ENCODE peak calls at places on chromosomes 1 and 21, in ten cellular contexts. One of them, this sample, is unnamed.

GRCh38 chr1:156973464-156973863 is 53.0 kb downstream of the LRRC71 start:
- DNase-seq in nephron progenitor cell: no peak
- DNase-seq in NCI-H774: no peak
- DNase-seq in H9: no peak
- DNase-seq in activated CD4-positive, alpha-beta T cell treated with anti-CD3 and anti-CD28 coated beads, Interleukin-2, amount 50 U/mL, for 48 hours: no peak
- DNase-seq in effector CD8-positive, alpha-beta T cell: no peak
- DNase-seq in NCI-H2171 treated with DMSO at 0.1 percent for 48 hours: no peak
- DNase-seq in osteoblast: no peak
- DNase-seq in stimulated activated CD8-positive, alpha-beta memory T cell treated with anti-CD3 and anti-CD28 coated beads, Interleukin-12 subunit alpha, Interleukin-12 subunit beta, amount 100 ng/mL, for 1 hour: no peak
- DNase-seq in endothelial cell: no peak
- DNase-seq in this sample: no peak

GRCh38 chr1:209302777-209303642 is 280.5 kb upstream of the CAMK1G start:
- DNase-seq in nephron progenitor cell: no peak
- DNase-seq in NCI-H774: no peak
- DNase-seq in H9: no peak
- DNase-seq in activated CD4-positive, alpha-beta T cell treated with anti-CD3 and anti-CD28 coated beads, Interleukin-2, amount 50 U/mL, for 48 hours: no peak
- DNase-seq in effector CD8-positive, alpha-beta T cell: no peak
- DNase-seq in NCI-H2171 treated with DMSO at 0.1 percent for 48 hours: peak
- DNase-seq in osteoblast: no peak
- DNase-seq in stimulated activated CD8-positive, alpha-beta memory T cell treated with anti-CD3 and anti-CD28 coated beads, Interleukin-12 subunit alpha, Interleukin-12 subunit beta, amount 100 ng/mL, for 1 hour: no peak
- DNase-seq in endothelial cell: no peak
- DNase-seq in this sample: no peak

GRCh38 chr21:42057861-42058437 is 13.2 kb upstream of the UMODL1 start:
- DNase-seq in nephron progenitor cell: no peak
- DNase-seq in NCI-H774: no peak
- DNase-seq in H9: no peak
- DNase-seq in activated CD4-positive, alpha-beta T cell treated with anti-CD3 and anti-CD28 coated beads, Interleukin-2, amount 50 U/mL, for 48 hours: no peak
- DNase-seq in effector CD8-positive, alpha-beta T cell: no peak
- DNase-seq in NCI-H2171 treated with DMSO at 0.1 percent for 48 hours: no peak
- DNase-seq in osteoblast: no peak
- DNase-seq in stimulated activated CD8-positive, alpha-beta memory T cell treated with anti-CD3 and anti-CD28 coated beads, Interleukin-12 subunit alpha, Interleukin-12 subunit beta, amount 100 ng/mL, for 1 hour: no peak
- DNase-seq in endothelial cell: no peak
- DNase-seq in this sample: no peak

GRCh38 chr1:70778056-70778762 is 269.4 kb downstream of the PTGER3 start:
- DNase-seq in nephron progenitor cell: no peak
- DNase-seq in NCI-H774: no peak
- DNase-seq in H9: no peak
- DNase-seq in activated CD4-positive, alpha-beta T cell treated with anti-CD3 and anti-CD28 coated beads, Interleukin-2, amount 50 U/mL, for 48 hours: no peak
- DNase-seq in effector CD8-positive, alpha-beta T cell: no peak
- DNase-seq in NCI-H2171 treated with DMSO at 0.1 percent for 48 hours: no peak
- DNase-seq in osteoblast: no peak
- DNase-seq in stimulated activated CD8-positive, alpha-beta memory T cell treated with anti-CD3 and anti-CD28 coated beads, Interleukin-12 subunit alpha, Interleukin-12 subunit beta, amount 100 ng/mL, for 1 hour: no peak
- DNase-seq in endothelial cell: no peak
- DNase-seq in this sample: no peak

GRCh38 chr1:25878690-25879089 is 3.2 kb upstream of the PAQR7 start:
- DNase-seq in nephron progenitor cell: no peak
- DNase-seq in NCI-H774: no peak
- DNase-seq in H9: no peak
- DNase-seq in activated CD4-positive, alpha-beta T cell treated with anti-CD3 and anti-CD28 coated beads, Interleukin-2, amount 50 U/mL, for 48 hours: no peak
- DNase-seq in effector CD8-positive, alpha-beta T cell: no peak
- DNase-seq in NCI-H2171 treated with DMSO at 0.1 percent for 48 hours: no peak
- DNase-seq in osteoblast: no peak
- DNase-seq in stimulated activated CD8-positive, alpha-beta memory T cell treated with anti-CD3 and anti-CD28 coated beads, Interleukin-12 subunit alpha, Interleukin-12 subunit beta, amount 100 ng/mL, for 1 hour: no peak
- DNase-seq in endothelial cell: no peak
- DNase-seq in this sample: no peak

GRCh38 chr1:207321790-207322530 is 482 bp downstream of the CD55 start:
- DNase-seq in nephron progenitor cell: no peak
- DNase-seq in NCI-H774: no peak
- DNase-seq in H9: no peak
- DNase-seq in activated CD4-positive, alpha-beta T cell treated with anti-CD3 and anti-CD28 coated beads, Interleukin-2, amount 50 U/mL, for 48 hours: no peak
- DNase-seq in effector CD8-positive, alpha-beta T cell: no peak
- DNase-seq in NCI-H2171 treated with DMSO at 0.1 percent for 48 hours: no peak
- DNase-seq in osteoblast: peak
- DNase-seq in stimulated activated CD8-positive, alpha-beta memory T cell treated with anti-CD3 and anti-CD28 coated beads, Interleukin-12 subunit alpha, Interleukin-12 subunit beta, amount 100 ng/mL, for 1 hour: no peak
- DNase-seq in endothelial cell: no peak
- DNase-seq in this sample: peak

GRCh38 chr1:236821111-236821625 is 26.1 kb downstream of the MTR start:
- DNase-seq in nephron progenitor cell: no peak
- DNase-seq in NCI-H774: no peak
- DNase-seq in H9: no peak
- DNase-seq in activated CD4-positive, alpha-beta T cell treated with anti-CD3 and anti-CD28 coated beads, Interleukin-2, amount 50 U/mL, for 48 hours: no peak
- DNase-seq in effector CD8-positive, alpha-beta T cell: no peak
- DNase-seq in NCI-H2171 treated with DMSO at 0.1 percent for 48 hours: no peak
- DNase-seq in osteoblast: no peak
- DNase-seq in stimulated activated CD8-positive, alpha-beta memory T cell treated with anti-CD3 and anti-CD28 coated beads, Interleukin-12 subunit alpha, Interleukin-12 subunit beta, amount 100 ng/mL, for 1 hour: no peak
- DNase-seq in endothelial cell: no peak
- DNase-seq in this sample: no peak

GRCh38 chr1:192588546-192588945 is 13.0 kb downstream of the RGS1 start:
- DNase-seq in nephron progenitor cell: no peak
- DNase-seq in NCI-H774: no peak
- DNase-seq in H9: no peak
- DNase-seq in activated CD4-positive, alpha-beta T cell treated with anti-CD3 and anti-CD28 coated beads, Interleukin-2, amount 50 U/mL, for 48 hours: no peak
- DNase-seq in effector CD8-positive, alpha-beta T cell: no peak
- DNase-seq in NCI-H2171 treated with DMSO at 0.1 percent for 48 hours: no peak
- DNase-seq in osteoblast: no peak
- DNase-seq in stimulated activated CD8-positive, alpha-beta memory T cell treated with anti-CD3 and anti-CD28 coated beads, Interleukin-12 subunit alpha, Interleukin-12 subunit beta, amount 100 ng/mL, for 1 hour: no peak
- DNase-seq in endothelial cell: no peak
- DNase-seq in this sample: peak

GRCh38 chr21:41321211-41321907 is 4.8 kb downstream of the FAM3B start:
- DNase-seq in nephron progenitor cell: no peak
- DNase-seq in NCI-H774: peak
- DNase-seq in H9: no peak
- DNase-seq in activated CD4-positive, alpha-beta T cell treated with anti-CD3 and anti-CD28 coated beads, Interleukin-2, amount 50 U/mL, for 48 hours: no peak
- DNase-seq in effector CD8-positive, alpha-beta T cell: no peak
- DNase-seq in NCI-H2171 treated with DMSO at 0.1 percent for 48 hours: no peak
- DNase-seq in osteoblast: peak
- DNase-seq in stimulated activated CD8-positive, alpha-beta memory T cell treated with anti-CD3 and anti-CD28 coated beads, Interleukin-12 subunit alpha, Interleukin-12 subunit beta, amount 100 ng/mL, for 1 hour: no peak
- DNase-seq in endothelial cell: no peak
- DNase-seq in this sample: no peak

GRCh38 chr1:56200921-56201320 is 378.4 kb downstream of the PLPP3 start:
- DNase-seq in nephron progenitor cell: no peak
- DNase-seq in NCI-H774: no peak
- DNase-seq in H9: no peak
- DNase-seq in activated CD4-positive, alpha-beta T cell treated with anti-CD3 and anti-CD28 coated beads, Interleukin-2, amount 50 U/mL, for 48 hours: no peak
- DNase-seq in effector CD8-positive, alpha-beta T cell: no peak
- DNase-seq in NCI-H2171 treated with DMSO at 0.1 percent for 48 hours: no peak
- DNase-seq in osteoblast: no peak
- DNase-seq in stimulated activated CD8-positive, alpha-beta memory T cell treated with anti-CD3 and anti-CD28 coated beads, Interleukin-12 subunit alpha, Interleukin-12 subunit beta, amount 100 ng/mL, for 1 hour: no peak
- DNase-seq in endothelial cell: no peak
- DNase-seq in this sample: no peak

This sample was measured in HT1080.